ENCODE peak calls at places on chromosomes 5 and 9, in five cellular contexts. One of them, this sample, is unnamed.

GRCh38 chr9:86842573-86842972 is 104.7 kb downstream of the GAS1 start:
- DNase-seq in A549: no peak
- DNase-seq in GM12878: no peak
- DNase-seq in K562: no peak
- DNase-seq in HepG2: no peak
- DNase-seq in this sample: no peak

GRCh38 chr9:89564257-89564878 is 40.4 kb upstream of the GADD45G start:
- DNase-seq in A549: no peak
- DNase-seq in GM12878: no peak
- DNase-seq in K562: peak
- DNase-seq in HepG2: peak
- DNase-seq in this sample: peak

GRCh38 chr9:132283863-132284262 is 70.9 kb downstream of the SETX start:
- DNase-seq in A549: no peak
- DNase-seq in GM12878: no peak
- DNase-seq in K562: no peak
- DNase-seq in HepG2: no peak
- DNase-seq in this sample: no peak

GRCh38 chr9:94913550-94913949 is 187.1 kb downstream of the AOPEP start:
- DNase-seq in A549: no peak
- DNase-seq in GM12878: no peak
- DNase-seq in K562: no peak
- DNase-seq in HepG2: peak
- DNase-seq in this sample: peak

GRCh38 chr9:86924206-86924605 is 23.1 kb downstream of the GAS1 start:
- DNase-seq in A549: no peak
- DNase-seq in GM12878: no peak
- DNase-seq in K562: no peak
- DNase-seq in HepG2: no peak
- DNase-seq in this sample: no peak

GRCh38 chr9:21711504-21711903 is 90.9 kb upstream of the MTAP start:
- DNase-seq in A549: no peak
- DNase-seq in GM12878: no peak
- DNase-seq in K562: no peak
- DNase-seq in HepG2: no peak
- DNase-seq in this sample: peak

GRCh38 chr9:14111670-14112069 is 202.3 kb downstream of the NFIB start:
- DNase-seq in A549: no peak
- DNase-seq in GM12878: no peak
- DNase-seq in K562: no peak
- DNase-seq in HepG2: no peak
- DNase-seq in this sample: no peak

GRCh38 chr9:137221477-137222111 is 446 bp downstream of the RNF208 start:
- DNase-seq in A549: no peak
- DNase-seq in GM12878: no peak
- DNase-seq in K562: no peak
- DNase-seq in HepG2: no peak
- DNase-seq in this sample: peak

GRCh38 chr5:151126199-151126645 is 31.4 kb downstream of the ANXA6 start:
- DNase-seq in A549: peak
- DNase-seq in GM12878: peak
- DNase-seq in K562: peak
- DNase-seq in HepG2: peak
- DNase-seq in this sample: peak

GRCh38 chr9:121670447-121670846 is 19.0 kb downstream of the DAB2IP start:
- DNase-seq in A549: no peak
- DNase-seq in GM12878: no peak
- DNase-seq in K562: no peak
- DNase-seq in HepG2: no peak
- DNase-seq in this sample: no peak
- TF ChIP-seq JUNB in A549: no peak
- TF ChIP-seq JUNB in GM12878: no peak
- TF ChIP-seq JUNB in K562: no peak
- TF ChIP-seq JUNB in HepG2: no peak
- TF ChIP-seq JUNB in this sample: no peak

GRCh38 chr5:171369898-171370297 is 17.8 kb upstream of the NPM1 start:
- DNase-seq in A549: no peak
- DNase-seq in GM12878: no peak
- DNase-seq in K562: no peak
- DNase-seq in HepG2: no peak
- DNase-seq in this sample: no peak
- TF ChIP-seq REST in A549: no peak
- TF ChIP-seq REST in GM12878: no peak
- TF ChIP-seq REST in K562: no peak
- TF ChIP-seq REST in HepG2: no peak
- TF ChIP-seq REST in this sample: no peak

DNA sequence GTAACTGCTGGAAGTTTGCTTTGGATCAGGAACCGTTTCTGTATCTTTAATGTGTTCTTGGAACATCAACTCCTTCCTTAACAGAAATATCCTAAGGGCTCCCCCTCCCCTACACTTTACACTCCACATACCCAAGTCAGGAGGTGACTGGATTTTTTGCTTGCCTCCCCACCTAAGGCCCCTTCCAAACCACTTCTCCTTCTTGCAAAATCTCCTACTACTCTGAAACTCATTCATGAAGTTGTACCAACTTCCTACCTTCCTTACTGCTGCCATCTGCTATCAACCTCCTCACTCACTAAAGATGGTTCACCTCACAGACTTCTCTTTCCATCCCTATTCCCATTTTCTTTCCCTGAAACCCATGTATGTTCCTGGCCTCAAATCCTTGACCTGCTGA is 16.1 kb downstream of the TXN start:
- DNase-seq in A549: no peak
- DNase-seq in GM12878: no peak
- DNase-seq in K562: no peak
- DNase-seq in HepG2: no peak
- DNase-seq in this sample: no peak
- TF ChIP-seq JUNB in A549: no peak
- TF ChIP-seq JUNB in GM12878: no peak
- TF ChIP-seq JUNB in K562: no peak
- TF ChIP-seq JUNB in HepG2: no peak
- TF ChIP-seq JUNB in this sample: no peak

DNA sequence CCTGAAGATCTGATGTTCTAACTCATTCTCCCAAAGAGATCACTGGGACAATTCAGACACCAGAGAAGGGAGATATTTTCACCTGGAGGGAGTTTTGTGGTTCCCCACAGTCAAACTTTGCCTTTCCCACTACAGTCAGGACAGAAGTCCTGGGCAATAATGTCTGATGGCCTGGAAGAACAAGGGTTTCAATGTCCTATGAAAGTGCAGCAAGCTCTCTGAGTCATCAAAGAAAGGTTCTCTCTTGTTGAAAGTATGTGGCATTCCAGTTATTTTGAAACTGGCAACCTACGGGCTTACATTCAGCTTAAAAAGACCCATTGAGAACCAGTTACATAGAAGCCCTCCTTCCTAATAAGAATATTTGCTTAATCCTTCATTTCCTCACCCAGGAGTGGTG is 103.9 kb downstream of the INSYN2B start:
- DNase-seq in A549: no peak
- DNase-seq in GM12878: no peak
- DNase-seq in K562: no peak
- DNase-seq in HepG2: no peak
- DNase-seq in this sample: no peak
- TF ChIP-seq REST in A549: no peak
- TF ChIP-seq REST in GM12878: no peak
- TF ChIP-seq REST in K562: no peak
- TF ChIP-seq REST in HepG2: no peak
- TF ChIP-seq REST in this sample: no peak

GRCh38 chr9:116144555-116144954 is 9.0 kb upstream of the PAPPA start:
- DNase-seq in A549: no peak
- DNase-seq in GM12878: no peak
- DNase-seq in K562: no peak
- DNase-seq in HepG2: no peak
- DNase-seq in this sample: no peak

GRCh38 chr9:116145036-116145435 is 8.6 kb upstream of the PAPPA start:
- DNase-seq in A549: no peak
- DNase-seq in GM12878: no peak
- DNase-seq in K562: no peak
- DNase-seq in HepG2: no peak
- DNase-seq in this sample: no peak

GRCh38 chr9:116141864-116142561 is 11.6 kb upstream of the PAPPA start:
- DNase-seq in A549: no peak
- DNase-seq in GM12878: no peak
- DNase-seq in K562: no peak
- DNase-seq in HepG2: no peak
- DNase-seq in this sample: no peak

GRCh38 chr9:116142706-116143492 is 10.7 kb upstream of the PAPPA start:
- DNase-seq in A549: no peak
- DNase-seq in GM12878: no peak
- DNase-seq in K562: no peak
- DNase-seq in HepG2: no peak
- DNase-seq in this sample: no peak

DNA sequence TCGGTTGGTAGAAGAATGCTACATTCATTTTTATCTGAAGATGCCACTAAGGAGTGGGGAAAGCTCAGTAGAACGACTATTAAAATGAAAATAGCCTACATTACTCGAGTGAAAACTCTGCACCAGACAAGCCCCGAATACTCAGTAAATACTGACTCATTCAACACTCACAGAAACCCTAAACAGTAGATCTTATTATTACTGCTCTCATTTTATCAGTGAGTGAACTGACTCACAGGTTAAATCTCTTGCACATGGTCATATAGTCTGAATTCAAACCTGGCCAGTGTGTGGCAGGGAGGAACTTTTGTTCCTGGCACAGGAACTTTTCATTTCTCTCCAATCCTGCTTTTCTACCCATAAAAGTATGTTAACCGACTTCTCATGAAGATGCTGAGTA is 9.6 kb upstream of the PAPPA start:
- DNase-seq in A549: no peak
- DNase-seq in GM12878: no peak
- DNase-seq in K562: no peak
- DNase-seq in HepG2: no peak
- DNase-seq in this sample: no peak
- TF ChIP-seq JUNB in A549: peak
- TF ChIP-seq JUNB in GM12878: no peak
- TF ChIP-seq JUNB in K562: no peak
- TF ChIP-seq JUNB in HepG2: no peak
- TF ChIP-seq JUNB in this sample: no peak